ENCODE peak calls at places on chromosome 2, in six cellular contexts. F is osteoblast, G is thyroid gland, J is HCT116, V is left ventricle myocardium inferior, Q is prostate gland. S is an unnamed sample. For H3K9me3, the result is how much of the 10 kb centered on the place peaks cover.

GRCh38 chr2:123953848-123954247 is 71.2 kb upstream of the CNTNAP5 start:
- DNase-seq in F (no peak), G (no peak), J (no peak), V (no peak), Q (no peak), S (no peak)

GRCh38 chr2:43542285-43542933 is 53.4 kb downstream of the THADA start:
- DNase-seq in F (no peak), G (no peak), J (peak), V (no peak), Q (no peak), S (no peak)

GRCh38 chr2:75959724-75960123 is 249.0 kb upstream of the GCFC2 start:
- DNase-seq in F (no peak), G (no peak), J (no peak), V (no peak), Q (no peak), S (no peak)

GRCh38 chr2:162073776-162074578 is at the start of gene DPP4:
- DNase-seq in F (peak), G (peak), J (no peak), V (peak), Q (peak), S (peak)

GRCh38 chr2:96250188-96250587 is 15.6 kb downstream of the TMEM127 start:
- DNase-seq in F (no peak), G (no peak), J (no peak), V (no peak), Q (no peak), S (no peak)

GRCh38 chr2:183597841-183598240 is 473.6 kb downstream of the NUP35 start:
- DNase-seq in F (no peak), G (no peak), J (peak), V (no peak), Q (no peak), S (no peak)

GRCh38 chr2:130987519-130988425 is 105.5 kb downstream of the FAM168B start:
- DNase-seq in F (no peak), G (no peak), J (no peak), V (no peak), Q (no peak), S (no peak)

GRCh38 chr2:72893594-72894319 is 6.5 kb downstream of the SPR start:
- DNase-seq in F (peak), G (peak), J (no peak), V (peak), Q (no peak), S (no peak)

GRCh38 chr2:42138163-42139016 is 30.8 kb upstream of the EML4 start:
- DNase-seq in F (no peak), G (peak), J (no peak), V (no peak), Q (peak), S (no peak)

GRCh38 chr2:129274038-129274415 is 705.4 kb upstream of the RAB6C start:
- DNase-seq in F (no peak), G (no peak), J (no peak), V (no peak), Q (no peak), S (no peak)

GRCh38 chr2:238382381-238382781 is 44.3 kb upstream of the ASB1 start:
- DNase-seq in F (no peak), G (no peak), J (no peak), V (no peak), Q (no peak), S (peak)

GRCh38 chr2:121239471-121239870 is 45.5 kb downstream of the TFCP2L1 start:
- DNase-seq in F (no peak), G (peak), J (no peak), V (no peak), Q (no peak), S (peak)

GRCh38 chr2:28359222-28360065 is 33.2 kb upstream of the FOSL2 start:
- DNase-seq in F (peak), G (no peak), J (no peak), V (peak), Q (no peak), S (peak)

GRCh38 chr2:229586012-229586411 is 128.3 kb downstream of the DNER start:
- DNase-seq in F (peak), G (no peak), J (peak), V (no peak), Q (no peak), S (no peak)

GRCh38 chr2:141660232-141660631 is 470.6 kb downstream of the LRP1B start:
- DNase-seq in F (no peak), G (no peak), J (no peak), V (no peak), Q (no peak), S (no peak)

GRCh38 chr2:232249096-232249495 is 129.5 kb upstream of the ALPP start:
- DNase-seq in F (no peak), G (no peak), J (no peak), V (no peak), Q (no peak), S (no peak)

GRCh38 chr2:182064024-182064880 is 78.6 kb downstream of the PPP1R1C start:
- DNase-seq in F (no peak), G (no peak), J (no peak), V (peak), Q (no peak), S (no peak)

GRCh38 chr2:587371-587960 is 89.7 kb downstream of the TMEM18 start:
- DNase-seq in F (no peak), G (peak), J (no peak), V (no peak), Q (no peak), S (no peak)

GRCh38 chr2:28356095-28356911 is 36.4 kb upstream of the FOSL2 start:
- DNase-seq in F (peak), G (peak), J (no peak), V (peak), Q (peak), S (peak)

GRCh38 chr2:3789246-3789645 is 85.9 kb downstream of the DCDC2C start:
- DNase-seq in F (peak), G (no peak), J (no peak), V (no peak), Q (no peak), S (no peak)

GRCh38 chr2:193869564-193869963 is 1674.8 kb upstream of the TMEFF2 start:
- DNase-seq in F (peak), G (no peak), J (no peak), V (no peak), Q (no peak), S (no peak)

GRCh38 chr2:86068098-86069047 is 37.3 kb downstream of the POLR1A start:
- DNase-seq in F (no peak), G (no peak), J (no peak), V (no peak), Q (no peak), S (no peak)

GRCh38 chr2:98747888-98748287 is 17.0 kb upstream of the MGAT4A start:
- DNase-seq in F (no peak), G (no peak), J (no peak), V (no peak), Q (no peak), S (no peak)

GRCh38 chr2:173050684-173051083 is 25.0 kb upstream of the MAP3K20 start:
- DNase-seq in F (no peak), G (no peak), J (no peak), V (no peak), Q (no peak), S (no peak)

GRCh38 chr2:21404827-21405625 is 281.3 kb downstream of the TDRD15 start:
- DNase-seq in F (no peak), G (no peak), J (no peak), V (no peak), Q (no peak), S (no peak)

GRCh38 chr2:207283356-207283755 is 117.6 kb upstream of the KLF7 start:
- DNase-seq in F (no peak), G (peak), J (no peak), V (peak), Q (no peak), S (peak)

GRCh38 chr2:200705305-200705985 is 106.3 kb upstream of the BZW1 start:
- DNase-seq in F (no peak), G (no peak), J (no peak), V (peak), Q (no peak), S (no peak)

GRCh38 chr2:175309799-175310198 is 128.3 kb upstream of the ATP5MC3 start:
- DNase-seq in F (no peak), G (no peak), J (peak), V (no peak), Q (no peak), S (no peak)

GRCh38 chr2:65227035-65227470 is 578 bp upstream of the ACTR2 start:
- DNase-seq in F (no peak), G (no peak), J (no peak), V (no peak), Q (no peak), S (no peak)

GRCh38 chr2:714005-714741 is 37.0 kb upstream of the TMEM18 start:
- DNase-seq in F (peak), G (peak), J (peak), V (no peak), Q (peak), S (no peak)

GRCh38 chr2:166060191-166060590 is 67.6 kb downstream of the SCN1A start:
- DNase-seq in F (no peak), G (no peak), J (no peak), V (no peak), Q (no peak), S (no peak)

GRCh38 chr2:14915983-14916382 is 283.5 kb downstream of the LRATD1 start:
- DNase-seq in F (no peak), G (no peak), J (no peak), V (no peak), Q (no peak), S (no peak)

GRCh38 chr2:11865820-11866219 is 119.4 kb downstream of the LPIN1 start:
- DNase-seq in F (no peak), G (no peak), J (no peak), V (no peak), Q (no peak), S (peak)

DNA sequence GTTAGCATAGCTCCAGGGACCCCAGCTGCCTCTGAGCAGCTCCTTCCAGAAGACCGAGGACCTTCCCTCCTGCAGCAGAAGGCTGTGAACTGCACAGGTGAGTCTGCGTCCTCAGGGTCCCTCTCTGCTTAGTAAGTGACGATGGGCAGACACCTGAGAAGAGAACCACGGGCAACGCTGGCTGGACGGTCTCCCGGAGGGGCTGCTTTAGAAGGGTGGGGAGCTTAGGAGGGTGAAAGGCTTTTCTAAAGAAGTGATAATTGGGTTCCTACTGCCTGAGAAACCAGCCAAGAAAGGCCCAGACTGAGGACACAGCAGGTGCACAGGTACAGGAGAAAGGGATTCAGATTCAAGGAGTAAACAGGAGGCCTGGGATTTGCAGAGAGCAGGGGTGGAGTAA is 276.6 kb upstream of the PXDN start:
- DNase-seq in F (no peak), G (no peak), J (no peak), V (no peak), Q (no peak), S (no peak)
- H3K9me3 ChIP-seq in F (under half), G (under half), J (under half), V (under half), Q (under half), S (under half)

GRCh38 chr2:8679827-8680731 is 1.8 kb upstream of the ID2 start:
- DNase-seq in F (peak), G (peak), J (peak), V (peak), Q (peak), S (no peak)

GRCh38 chr2:8680931-8681760 is 710 bp upstream of the ID2 start:
- DNase-seq in F (peak), G (peak), J (peak), V (peak), Q (peak), S (peak)

GRCh38 chr2:8682719-8683667 is 1.1 kb downstream of the ID2 start:
- DNase-seq in F (peak), G (peak), J (peak), V (no peak), Q (peak), S (peak)

GRCh38 chr2:8684421-8684884 is 2.6 kb downstream of the ID2 start:
- DNase-seq in F (peak), G (peak), J (peak), V (no peak), Q (peak), S (no peak)

GRCh38 chr2:8681786-8682692 is at the start of gene ID2:
- DNase-seq in F (peak), G (peak), J (peak), V (peak), Q (peak), S (peak)
- TF ChIP-seq CTCF in F (no peak), G (no peak), J (no peak), V (no peak), Q (no peak), S (no peak)

GRCh38 chr2:39368846-39369245 is 68.2 kb downstream of the MAP4K3 start:
- DNase-seq in F (no peak), G (no peak), J (no peak), V (no peak), Q (no peak), S (no peak)
- H3K9me3 ChIP-seq in F (under half), G (under half), J (under half), V (under half), Q (under half), S (under half)

DNA sequence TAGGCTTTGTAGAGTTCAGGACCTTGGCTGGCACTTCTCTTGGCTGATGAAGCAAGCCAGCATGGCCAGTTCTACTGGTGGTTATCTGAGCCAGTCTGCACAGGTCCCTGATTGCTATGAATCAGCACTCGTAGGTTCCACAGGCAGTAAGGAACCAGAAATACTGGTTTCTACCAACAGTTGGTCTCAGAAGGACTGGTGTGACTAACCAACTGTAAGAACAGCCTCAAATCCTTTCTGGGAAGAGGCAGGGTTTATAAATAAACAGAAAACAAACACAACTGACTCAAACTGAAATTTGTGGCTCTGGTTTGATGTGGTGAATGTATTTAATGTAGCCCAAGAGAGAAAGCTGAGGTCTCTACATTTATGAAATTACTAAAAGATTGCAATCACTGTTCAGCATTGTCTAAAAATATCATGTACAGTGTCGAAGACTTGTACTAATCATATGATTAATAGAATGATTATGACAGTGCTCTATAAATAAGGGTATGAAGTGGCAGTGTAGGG is 44.1 kb upstream of the RAPH1 start:
- DNase-seq in F (peak), G (peak), J (peak), V (no peak), Q (peak), S (no peak)
- TF ChIP-seq CTCF in F (no peak), G (no peak), J (no peak), V (no peak), Q (no peak), S (no peak)

GRCh38 chr2:239499989-239500914 is 99.4 kb upstream of the HDAC4 start:
- DNase-seq in F (peak), G (no peak), J (no peak), V (no peak), Q (no peak), S (no peak)
- H3K9me3 ChIP-seq in F (under half), G (under half), J (under half), V (under half), Q (under half), S (under half)

GRCh38 chr2:139992078-139992477 is 1211.9 kb upstream of the NXPH2 start:
- DNase-seq in F (no peak), G (no peak), J (peak), V (no peak), Q (no peak), S (peak)
- TF ChIP-seq CTCF in F (no peak), G (no peak), J (peak), V (no peak), Q (no peak), S (no peak)

GRCh38 chr2:95149397-95149984 is 10.2 kb downstream of the ZNF514 start:
- DNase-seq in F (no peak), G (no peak), J (no peak), V (no peak), Q (no peak), S (no peak)

GRCh38 chr2:95138702-95139101 is 17.1 kb upstream of the MRPS5 start:
- DNase-seq in F (no peak), G (no peak), J (no peak), V (no peak), Q (no peak), S (no peak)

DNA sequence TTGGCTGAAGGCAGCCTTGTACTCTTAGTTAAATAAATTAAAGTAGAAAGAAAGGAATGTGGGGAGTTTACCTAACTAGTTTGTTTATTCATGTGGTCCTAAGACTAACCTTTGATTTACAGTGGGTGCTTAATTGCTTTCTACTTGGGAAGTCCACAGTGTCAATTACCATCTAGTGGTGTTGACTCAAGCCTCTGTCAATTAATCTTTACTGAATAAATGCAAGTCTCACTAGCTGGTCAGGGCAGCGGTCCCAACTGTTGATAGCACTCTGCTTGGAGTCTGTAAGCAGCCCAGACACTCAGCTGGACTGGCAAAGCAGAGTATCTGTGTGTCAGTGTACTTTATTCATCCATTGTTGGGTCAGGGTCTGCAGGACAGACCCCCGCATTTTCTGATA is 15.8 kb downstream of the ZNF514 start:
- DNase-seq in F (no peak), G (no peak), J (no peak), V (no peak), Q (no peak), S (no peak)
- H3K9me3 ChIP-seq in F (under half), G (under half), J (under half), V (half or more), Q (under half), S (under half)